ENCODE peak calls at places on chromosomes 5 and 9, in nine cellular contexts. One of them, this sample, is unnamed.

GRCh38 chr5:147835386-147835798 is 3.9 kb upstream of the SPINK1 start:
- DNase-seq in NCI-H345: peak
- DNase-seq in lung microvascular endothelial cell: no peak
- DNase-seq in WTC11: no peak
- DNase-seq in T follicular helper cell: no peak
- DNase-seq in NCI-H1092: no peak
- DNase-seq in EL: no peak
- DNase-seq in lower leg skin: no peak
- DNase-seq in PC-9: no peak
- DNase-seq in this sample: no peak

GRCh38 chr5:131974956-131975726 is 29.7 kb upstream of the MEIKIN start:
- DNase-seq in NCI-H345: no peak
- DNase-seq in lung microvascular endothelial cell: no peak
- DNase-seq in WTC11: no peak
- DNase-seq in T follicular helper cell: no peak
- DNase-seq in NCI-H1092: no peak
- DNase-seq in EL: no peak
- DNase-seq in lower leg skin: no peak
- DNase-seq in PC-9: no peak
- DNase-seq in this sample: no peak

GRCh38 chr9:37509536-37509935 is 23.8 kb downstream of the POLR1E start:
- DNase-seq in NCI-H345: no peak
- DNase-seq in lung microvascular endothelial cell: no peak
- DNase-seq in WTC11: no peak
- DNase-seq in T follicular helper cell: no peak
- DNase-seq in NCI-H1092: no peak
- DNase-seq in EL: no peak
- DNase-seq in lower leg skin: no peak
- DNase-seq in PC-9: no peak
- DNase-seq in this sample: no peak

GRCh38 chr5:179306191-179307005 is 38.9 kb downstream of the ADAMTS2 start:
- DNase-seq in NCI-H345: no peak
- DNase-seq in lung microvascular endothelial cell: no peak
- DNase-seq in WTC11: no peak
- DNase-seq in T follicular helper cell: no peak
- DNase-seq in NCI-H1092: no peak
- DNase-seq in EL: no peak
- DNase-seq in lower leg skin: no peak
- DNase-seq in PC-9: no peak
- DNase-seq in this sample: no peak

GRCh38 chr5:107324071-107324470 is 346.7 kb downstream of the EFNA5 start:
- DNase-seq in NCI-H345: peak
- DNase-seq in lung microvascular endothelial cell: no peak
- DNase-seq in WTC11: no peak
- DNase-seq in T follicular helper cell: no peak
- DNase-seq in NCI-H1092: no peak
- DNase-seq in EL: no peak
- DNase-seq in lower leg skin: no peak
- DNase-seq in PC-9: no peak
- DNase-seq in this sample: no peak

GRCh38 chr5:31941356-31941755 is 232.8 kb downstream of the GOLPH3 start:
- DNase-seq in NCI-H345: no peak
- DNase-seq in lung microvascular endothelial cell: no peak
- DNase-seq in WTC11: no peak
- DNase-seq in T follicular helper cell: no peak
- DNase-seq in NCI-H1092: no peak
- DNase-seq in EL: no peak
- DNase-seq in lower leg skin: no peak
- DNase-seq in PC-9: no peak
- DNase-seq in this sample: no peak

GRCh38 chr5:151202381-151203139 is 21.3 kb downstream of the CCDC69 start:
- DNase-seq in NCI-H345: no peak
- DNase-seq in lung microvascular endothelial cell: peak
- DNase-seq in WTC11: no peak
- DNase-seq in T follicular helper cell: no peak
- DNase-seq in NCI-H1092: no peak
- DNase-seq in EL: peak
- DNase-seq in lower leg skin: no peak
- DNase-seq in PC-9: no peak
- DNase-seq in this sample: no peak

GRCh38 chr5:178453224-178453623 is 137.0 kb downstream of the COL23A1 start:
- DNase-seq in NCI-H345: no peak
- DNase-seq in lung microvascular endothelial cell: no peak
- DNase-seq in WTC11: no peak
- DNase-seq in T follicular helper cell: no peak
- DNase-seq in NCI-H1092: no peak
- DNase-seq in EL: peak
- DNase-seq in lower leg skin: no peak
- DNase-seq in PC-9: no peak
- DNase-seq in this sample: no peak

GRCh38 chr5:147101654-147102053 is 133.2 kb upstream of the STK32A start:
- DNase-seq in NCI-H345: no peak
- DNase-seq in lung microvascular endothelial cell: peak
- DNase-seq in WTC11: no peak
- DNase-seq in T follicular helper cell: no peak
- DNase-seq in NCI-H1092: no peak
- DNase-seq in EL: peak
- DNase-seq in lower leg skin: no peak
- DNase-seq in PC-9: no peak
- DNase-seq in this sample: no peak

GRCh38 chr9:88387733-88388202 is 476 bp upstream of the SPIN1 start:
- DNase-seq in NCI-H345: peak
- DNase-seq in lung microvascular endothelial cell: peak
- DNase-seq in WTC11: peak
- DNase-seq in T follicular helper cell: no peak
- DNase-seq in NCI-H1092: no peak
- DNase-seq in EL: peak
- DNase-seq in lower leg skin: peak
- DNase-seq in PC-9: no peak
- DNase-seq in this sample: no peak

GRCh38 chr9:137429974-137430722 is 7.0 kb downstream of the NOXA1 start:
- DNase-seq in NCI-H345: peak
- DNase-seq in lung microvascular endothelial cell: no peak
- DNase-seq in WTC11: peak
- DNase-seq in T follicular helper cell: no peak
- DNase-seq in NCI-H1092: no peak
- DNase-seq in EL: no peak
- DNase-seq in lower leg skin: no peak
- DNase-seq in PC-9: no peak
- DNase-seq in this sample: no peak

GRCh38 chr5:61001647-61002046 is 56.6 kb downstream of the NDUFAF2 start:
- DNase-seq in NCI-H345: no peak
- DNase-seq in lung microvascular endothelial cell: no peak
- DNase-seq in WTC11: no peak
- DNase-seq in T follicular helper cell: no peak
- DNase-seq in NCI-H1092: no peak
- DNase-seq in EL: no peak
- DNase-seq in lower leg skin: no peak
- DNase-seq in PC-9: no peak
- DNase-seq in this sample: no peak

GRCh38 chr5:167906209-167906853 is 385.1 kb upstream of the WWC1 start:
- DNase-seq in NCI-H345: no peak
- DNase-seq in lung microvascular endothelial cell: no peak
- DNase-seq in WTC11: peak
- DNase-seq in T follicular helper cell: no peak
- DNase-seq in NCI-H1092: no peak
- DNase-seq in EL: no peak
- DNase-seq in lower leg skin: no peak
- DNase-seq in PC-9: no peak
- DNase-seq in this sample: no peak

GRCh38 chr5:53311661-53312060 is 168.8 kb upstream of the FST start:
- DNase-seq in NCI-H345: no peak
- DNase-seq in lung microvascular endothelial cell: no peak
- DNase-seq in WTC11: no peak
- DNase-seq in T follicular helper cell: no peak
- DNase-seq in NCI-H1092: no peak
- DNase-seq in EL: no peak
- DNase-seq in lower leg skin: no peak
- DNase-seq in PC-9: no peak
- DNase-seq in this sample: no peak

GRCh38 chr9:136267261-136268111 is 21.9 kb upstream of the QSOX2 start:
- DNase-seq in NCI-H345: peak
- DNase-seq in lung microvascular endothelial cell: peak
- DNase-seq in WTC11: peak
- DNase-seq in T follicular helper cell: peak
- DNase-seq in NCI-H1092: no peak
- DNase-seq in EL: peak
- DNase-seq in lower leg skin: peak
- DNase-seq in PC-9: peak
- DNase-seq in this sample: no peak

GRCh38 chr9:20898885-20899554 is 132.4 kb downstream of the HACD4 start:
- DNase-seq in NCI-H345: no peak
- DNase-seq in lung microvascular endothelial cell: peak
- DNase-seq in WTC11: no peak
- DNase-seq in T follicular helper cell: no peak
- DNase-seq in NCI-H1092: no peak
- DNase-seq in EL: peak
- DNase-seq in lower leg skin: no peak
- DNase-seq in PC-9: no peak
- DNase-seq in this sample: no peak

GRCh38 chr5:44236040-44236439 is 153.2 kb downstream of the FGF10 start:
- DNase-seq in NCI-H345: no peak
- DNase-seq in lung microvascular endothelial cell: no peak
- DNase-seq in WTC11: no peak
- DNase-seq in T follicular helper cell: no peak
- DNase-seq in NCI-H1092: no peak
- DNase-seq in EL: no peak
- DNase-seq in lower leg skin: no peak
- DNase-seq in PC-9: no peak
- DNase-seq in this sample: no peak

GRCh38 chr9:121344062-121344696 is 25.9 kb downstream of the STOM start:
- DNase-seq in NCI-H345: peak
- DNase-seq in lung microvascular endothelial cell: no peak
- DNase-seq in WTC11: no peak
- DNase-seq in T follicular helper cell: no peak
- DNase-seq in NCI-H1092: peak
- DNase-seq in EL: no peak
- DNase-seq in lower leg skin: no peak
- DNase-seq in PC-9: no peak
- DNase-seq in this sample: no peak

GRCh38 chr5:31638286-31638685 is 645 bp upstream of the PDZD2 start:
- DNase-seq in NCI-H345: no peak
- DNase-seq in lung microvascular endothelial cell: no peak
- DNase-seq in WTC11: no peak
- DNase-seq in T follicular helper cell: no peak
- DNase-seq in NCI-H1092: no peak
- DNase-seq in EL: no peak
- DNase-seq in lower leg skin: peak
- DNase-seq in PC-9: no peak
- DNase-seq in this sample: no peak

This sample was measured in thoracic aorta.